ENCODE peak calls at places on chromosomes 4 and X, in four cellular contexts. One of them, this sample, is unnamed.

GRCh38 chrX:124358796-124359386 is 12.5 kb downstream of the SH2D1A start:
- DNase-seq in ovary: no peak
- DNase-seq in astrocyte: no peak
- DNase-seq in psoas muscle: no peak
- DNase-seq in this sample: no peak

GRCh38 chr4:152485726-152486276 is 50.1 kb downstream of the FBXW7 start:
- DNase-seq in ovary: no peak
- DNase-seq in astrocyte: peak; percentile 95
- DNase-seq in psoas muscle: no peak
- DNase-seq in this sample: no peak

GRCh38 chr4:181582595-181582994 is 660.6 kb upstream of the TENM3 start:
- DNase-seq in ovary: no peak
- DNase-seq in astrocyte: no peak
- DNase-seq in psoas muscle: no peak
- DNase-seq in this sample: no peak

GRCh38 chr4:62640296-62640695 is 1440.2 kb downstream of the ADGRL3 start:
- DNase-seq in ovary: no peak
- DNase-seq in astrocyte: peak; percentile 10
- DNase-seq in psoas muscle: no peak
- DNase-seq in this sample: no peak

GRCh38 chr4:163070023-163070422 is 96.7 kb downstream of the NAF1 start:
- DNase-seq in ovary: no peak
- DNase-seq in astrocyte: no peak
- DNase-seq in psoas muscle: no peak
- DNase-seq in this sample: no peak

GRCh38 chr4:138688531-138689181 is 326.9 kb upstream of the NOCT start:
- DNase-seq in ovary: no peak
- DNase-seq in astrocyte: no peak
- DNase-seq in psoas muscle: no peak
- DNase-seq in this sample: no peak

GRCh38 chr4:126916626-126917140 is 716.1 kb upstream of the INTU start:
- DNase-seq in ovary: no peak
- DNase-seq in astrocyte: peak; percentile 82
- DNase-seq in psoas muscle: no peak
- DNase-seq in this sample: no peak

GRCh38 chrX:33188286-33188685 is 23.1 kb downstream of the DMD start:
- DNase-seq in ovary: no peak
- DNase-seq in astrocyte: no peak
- DNase-seq in psoas muscle: no peak
- DNase-seq in this sample: no peak

GRCh38 chr4:3522326-3522640 is 9.9 kb downstream of the LRPAP1 start:
- DNase-seq in ovary: no peak
- DNase-seq in astrocyte: no peak
- DNase-seq in psoas muscle: no peak
- DNase-seq in this sample: no peak

GRCh38 chr4:148901075-148901705 is 459.0 kb upstream of the NR3C2 start:
- DNase-seq in ovary: no peak
- DNase-seq in astrocyte: no peak
- DNase-seq in psoas muscle: no peak
- DNase-seq in this sample: no peak

GRCh38 chr4:40525811-40526598 is 103.7 kb downstream of the RBM47 start:
- DNase-seq in ovary: peak; percentile 56
- DNase-seq in astrocyte: peak; percentile 91
- DNase-seq in psoas muscle: no peak
- DNase-seq in this sample: no peak

GRCh38 chr4:92307886-92308285 is 4.1 kb downstream of the GRID2 start:
- DNase-seq in ovary: no peak
- DNase-seq in astrocyte: no peak
- DNase-seq in psoas muscle: no peak
- DNase-seq in this sample: no peak

GRCh38 chr4:6427439-6428090 is 44.8 kb downstream of the PPP2R2C start:
- DNase-seq in ovary: no peak
- DNase-seq in astrocyte: no peak
- DNase-seq in psoas muscle: no peak
- DNase-seq in this sample: no peak
- H3K9me3 ChIP-seq in ovary: no peaks in the 10 kb centered on the region
- H3K9me3 ChIP-seq in astrocyte: no peaks in the 10 kb centered on the region
- H3K9me3 ChIP-seq in psoas muscle: no peaks in the 10 kb centered on the region
- H3K9me3 ChIP-seq in this sample: no peaks in the 10 kb centered on the region

GRCh38 chr4:136316961-136317360 is 1215.3 kb downstream of the PCDH18 start:
- DNase-seq in ovary: no peak
- DNase-seq in astrocyte: no peak
- DNase-seq in psoas muscle: no peak
- DNase-seq in this sample: no peak

GRCh38 chr4:136319789-136320470 is 1212.4 kb downstream of the PCDH18 start:
- DNase-seq in ovary: no peak
- DNase-seq in astrocyte: peak; percentile 79
- DNase-seq in psoas muscle: no peak
- DNase-seq in this sample: no peak

GRCh38 chr4:136314686-136315085 is 1217.6 kb downstream of the PCDH18 start:
- DNase-seq in ovary: no peak
- DNase-seq in astrocyte: no peak
- DNase-seq in psoas muscle: no peak
- DNase-seq in this sample: no peak

DNA sequence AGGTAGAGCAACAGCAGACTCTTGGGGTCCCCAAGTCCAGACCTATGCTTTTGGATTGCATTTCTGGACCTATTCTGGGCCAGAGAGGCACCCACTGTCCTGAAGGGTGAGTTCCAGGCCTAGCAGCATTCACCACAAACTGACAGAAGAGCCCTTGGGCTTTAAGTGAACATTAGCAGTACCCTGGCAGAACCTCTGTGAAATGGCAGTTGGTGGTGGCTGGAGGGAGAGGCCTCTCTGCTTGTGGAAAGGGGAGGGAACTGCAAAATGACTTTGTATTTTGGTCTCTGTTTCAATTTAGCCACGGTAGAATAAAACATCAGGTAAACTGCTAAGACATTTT is 1211.9 kb downstream of the PCDH18 start:
- DNase-seq in ovary: no peak
- DNase-seq in astrocyte: no peak
- DNase-seq in psoas muscle: no peak
- DNase-seq in this sample: no peak
- H3K27ac ChIP-seq in ovary: no peak overlapping the region
- H3K27ac ChIP-seq in astrocyte: no peak overlapping the region
- H3K27ac ChIP-seq in psoas muscle: no peak overlapping the region
- H3K27ac ChIP-seq in this sample: no peak overlapping the region

DNA sequence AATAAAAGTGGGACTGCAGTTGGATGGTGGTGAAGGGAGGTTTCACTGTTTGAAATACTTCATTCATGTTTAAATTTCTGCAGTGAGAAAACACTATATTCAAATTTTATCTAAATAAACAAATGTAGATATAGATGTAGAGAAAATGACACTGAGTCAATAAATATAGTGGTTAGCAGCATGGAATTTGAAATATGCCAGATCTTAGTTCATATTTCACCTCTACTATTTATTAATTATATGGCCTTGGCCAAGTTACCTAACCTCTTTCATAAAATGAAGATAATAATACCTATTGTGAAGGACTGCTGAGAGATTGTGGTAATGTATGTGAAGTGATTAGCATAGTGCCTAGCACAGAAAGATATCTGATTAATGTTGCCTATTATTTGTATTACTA is 70.5 kb downstream of the AGTR2 start:
- DNase-seq in ovary: no peak
- DNase-seq in astrocyte: no peak
- DNase-seq in psoas muscle: no peak
- DNase-seq in this sample: no peak
- H3K4me1 ChIP-seq in ovary: no peaks in the 10 kb centered on the region
- H3K4me1 ChIP-seq in astrocyte: peaks cover 7% of the 10 kb centered on the region
- H3K4me1 ChIP-seq in psoas muscle: no peaks in the 10 kb centered on the region
- H3K4me1 ChIP-seq in this sample: no peaks in the 10 kb centered on the region

GRCh38 chrX:57681341-57681740 is 1.3 kb upstream of the NLRP2B start:
- DNase-seq in ovary: no peak
- DNase-seq in astrocyte: no peak
- DNase-seq in psoas muscle: no peak
- DNase-seq in this sample: no peak
- H3K9me3 ChIP-seq in ovary: no peaks in the 10 kb centered on the region
- H3K9me3 ChIP-seq in astrocyte: no peaks in the 10 kb centered on the region
- H3K9me3 ChIP-seq in psoas muscle: no peaks in the 10 kb centered on the region
- H3K9me3 ChIP-seq in this sample: no peaks in the 10 kb centered on the region

GRCh38 chr4:30641345-30641744 is 78.8 kb upstream of the PCDH7 start:
- DNase-seq in ovary: no peak
- DNase-seq in astrocyte: no peak
- DNase-seq in psoas muscle: no peak
- DNase-seq in this sample: no peak
- H3K27ac ChIP-seq in ovary: no peak overlapping the region
- H3K27ac ChIP-seq in astrocyte: no peak overlapping the region
- H3K27ac ChIP-seq in psoas muscle: no peak overlapping the region
- H3K27ac ChIP-seq in this sample: no peak overlapping the region

This sample was measured in effector memory CD4-positive, alpha-beta T cell.